ENCODE peak calls at places on chromosomes 11 and 22, in five cellular contexts. One of them, this sample, is unnamed. For H3K4me1, the result is how much of the 10 kb centered on the place peaks cover.

GRCh38 chr11:132126973-132127900 is 756.8 kb downstream of the NTM start:
- DNase-seq in SK-N-SH: peak
- DNase-seq in HepG2: peak
- DNase-seq in H1: no peak
- DNase-seq in K562: no peak
- DNase-seq in this sample: no peak

GRCh38 chr22:28903719-28904118 is 20.3 kb downstream of the ZNRF3 start:
- DNase-seq in HepG2: no peak
- DNase-seq in SK-N-SH: no peak
- DNase-seq in H1: no peak
- DNase-seq in K562: no peak
- DNase-seq in this sample: no peak

GRCh38 chr11:47924184-47924671 is 56.1 kb upstream of the PTPRJ start:
- DNase-seq in SK-N-SH: no peak
- DNase-seq in HepG2: peak
- DNase-seq in H1: no peak
- DNase-seq in K562: no peak
- DNase-seq in this sample: no peak

GRCh38 chr11:75475767-75476650 is 43.0 kb upstream of the KLHL35 start:
- DNase-seq in K562: peak
- DNase-seq in H1: no peak
- DNase-seq in SK-N-SH: no peak
- DNase-seq in HepG2: no peak
- DNase-seq in this sample: no peak

GRCh38 chr11:77249427-77249826 is 52.1 kb downstream of the GDPD4 start:
- DNase-seq in HepG2: no peak
- DNase-seq in K562: no peak
- DNase-seq in H1: no peak
- DNase-seq in SK-N-SH: no peak
- DNase-seq in this sample: no peak

GRCh38 chr11:106418786-106419185 is 341.3 kb downstream of the AASDHPPT start:
- DNase-seq in H1: no peak
- DNase-seq in SK-N-SH: no peak
- DNase-seq in HepG2: no peak
- DNase-seq in K562: no peak
- DNase-seq in this sample: no peak

GRCh38 chr11:73330569-73331093 is 22.6 kb downstream of the ARHGEF17 start:
- DNase-seq in HepG2: peak
- DNase-seq in SK-N-SH: peak
- DNase-seq in H1: no peak
- DNase-seq in K562: peak
- DNase-seq in this sample: no peak

GRCh38 chr11:44243633-44244343 is 66.2 kb downstream of the ALX4 start:
- DNase-seq in HepG2: peak
- DNase-seq in SK-N-SH: no peak
- DNase-seq in H1: no peak
- DNase-seq in K562: peak
- DNase-seq in this sample: no peak

GRCh38 chr11:121330614-121331435 is 38.3 kb downstream of the SC5D start:
- DNase-seq in HepG2: no peak
- DNase-seq in H1: no peak
- DNase-seq in SK-N-SH: no peak
- DNase-seq in K562: no peak
- DNase-seq in this sample: no peak

GRCh38 chr11:2300936-2301630 is 635 bp downstream of the C11orf21 start:
- DNase-seq in HepG2: no peak
- DNase-seq in H1: no peak
- DNase-seq in K562: no peak
- DNase-seq in SK-N-SH: no peak
- DNase-seq in this sample: no peak

GRCh38 chr22:29443861-29444431 is 5.6 kb downstream of the RFPL1 start:
- DNase-seq in K562: no peak
- DNase-seq in HepG2: no peak
- DNase-seq in H1: no peak
- DNase-seq in SK-N-SH: no peak
- DNase-seq in this sample: no peak

DNA sequence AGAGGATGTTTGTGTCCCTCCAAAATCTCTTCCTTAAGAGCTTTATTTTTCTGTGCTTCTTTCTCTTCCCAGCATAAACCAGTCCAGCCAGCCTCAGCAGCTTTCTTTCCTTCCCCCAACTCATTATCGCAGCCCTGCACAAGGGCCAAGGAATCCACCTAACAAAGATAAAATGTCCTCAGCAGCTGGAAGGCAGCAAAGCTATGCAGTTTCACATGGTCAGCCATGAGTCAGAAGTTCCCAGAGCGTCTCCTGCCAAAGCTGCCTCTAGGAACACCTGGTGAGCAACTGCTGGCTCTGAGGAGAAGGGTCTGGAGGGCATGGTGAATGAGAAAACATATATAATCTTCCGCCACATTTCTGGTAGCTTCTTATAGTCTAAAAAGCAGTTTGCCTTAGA is 45.3 kb upstream of the HMGXB4 start:
- DNase-seq in H1: no peak
- DNase-seq in SK-N-SH: no peak
- DNase-seq in K562: peak
- DNase-seq in HepG2: no peak
- DNase-seq in this sample: no peak
- TF ChIP-seq GABPA in H1: no peak
- TF ChIP-seq GABPA in SK-N-SH: no peak
- TF ChIP-seq GABPA in K562: no peak
- TF ChIP-seq GABPA in HepG2: no peak
- TF ChIP-seq GABPA in this sample: no peak

GRCh38 chr11:64854157-64854533 is 9.7 kb upstream of the CDC42BPG start:
- DNase-seq in K562: no peak
- DNase-seq in H1: no peak
- DNase-seq in HepG2: no peak
- DNase-seq in SK-N-SH: no peak
- DNase-seq in this sample: no peak

GRCh38 chr11:64855596-64856304 is 11.3 kb upstream of the CDC42BPG start:
- DNase-seq in HepG2: no peak
- DNase-seq in SK-N-SH: no peak
- DNase-seq in K562: no peak
- DNase-seq in H1: no peak
- DNase-seq in this sample: no peak

GRCh38 chr11:64856382-64857227 is 12.2 kb upstream of the CDC42BPG start:
- DNase-seq in HepG2: peak
- DNase-seq in H1: no peak
- DNase-seq in K562: no peak
- DNase-seq in SK-N-SH: no peak
- DNase-seq in this sample: no peak

GRCh38 chr11:64853709-64854108 is 9.3 kb upstream of the CDC42BPG start:
- DNase-seq in K562: no peak
- DNase-seq in H1: no peak
- DNase-seq in SK-N-SH: no peak
- DNase-seq in HepG2: no peak
- DNase-seq in this sample: no peak

DNA sequence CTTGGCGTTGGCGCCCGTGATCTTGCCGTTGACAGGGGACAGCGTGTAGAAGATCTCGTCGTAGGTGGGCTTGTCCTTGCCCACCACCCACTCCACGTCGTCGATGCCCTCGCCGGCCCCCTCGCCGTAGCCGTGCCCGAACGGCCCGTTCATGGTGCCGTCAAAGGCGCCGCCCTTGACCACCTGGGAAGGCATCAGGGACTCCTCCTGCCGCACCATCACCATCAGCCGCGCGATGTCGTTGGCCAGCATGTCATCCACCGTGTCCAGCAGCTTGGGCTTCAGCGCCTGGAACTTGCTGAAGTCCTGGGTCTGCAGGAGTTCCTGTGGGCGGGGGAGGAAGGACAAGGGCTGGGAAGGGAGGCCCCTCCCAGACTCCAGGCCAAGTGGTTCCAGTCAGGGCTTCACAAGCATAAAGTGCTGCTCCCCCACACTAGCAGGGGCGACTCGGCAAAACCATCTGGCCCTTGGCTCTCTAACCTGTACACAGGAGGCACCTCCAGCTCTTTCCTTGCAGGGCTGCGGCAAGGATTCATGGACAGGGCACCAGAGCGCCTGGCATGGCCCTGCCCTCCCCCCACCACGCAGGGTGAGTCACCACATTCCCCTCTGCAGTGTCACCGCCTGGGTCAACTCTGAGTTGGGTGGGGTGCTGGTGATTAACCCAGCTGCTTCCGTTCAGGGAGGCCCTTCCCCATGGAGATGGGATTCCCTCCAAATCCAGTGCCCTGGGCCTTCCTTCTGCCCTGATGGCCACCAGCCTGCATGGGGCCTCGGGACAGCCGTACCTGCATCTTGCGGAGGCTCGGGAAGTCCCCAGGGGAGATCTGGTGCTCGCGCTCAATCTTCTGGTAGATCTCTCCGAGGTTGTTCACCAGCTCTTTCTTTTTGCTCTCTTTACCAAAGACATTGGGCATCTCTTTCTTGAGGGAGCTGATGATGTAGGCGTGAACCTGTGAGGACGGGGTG is 10.4 kb upstream of the CDC42BPG start:
- DNase-seq in SK-N-SH: no peak
- DNase-seq in HepG2: peak
- DNase-seq in K562: peak
- DNase-seq in H1: no peak
- DNase-seq in this sample: no peak
- H3K4me1 ChIP-seq in SK-N-SH: under half
- H3K4me1 ChIP-seq in HepG2: under half
- H3K4me1 ChIP-seq in K562: under half
- H3K4me1 ChIP-seq in H1: under half
- H3K4me1 ChIP-seq in this sample: half or more

DNA sequence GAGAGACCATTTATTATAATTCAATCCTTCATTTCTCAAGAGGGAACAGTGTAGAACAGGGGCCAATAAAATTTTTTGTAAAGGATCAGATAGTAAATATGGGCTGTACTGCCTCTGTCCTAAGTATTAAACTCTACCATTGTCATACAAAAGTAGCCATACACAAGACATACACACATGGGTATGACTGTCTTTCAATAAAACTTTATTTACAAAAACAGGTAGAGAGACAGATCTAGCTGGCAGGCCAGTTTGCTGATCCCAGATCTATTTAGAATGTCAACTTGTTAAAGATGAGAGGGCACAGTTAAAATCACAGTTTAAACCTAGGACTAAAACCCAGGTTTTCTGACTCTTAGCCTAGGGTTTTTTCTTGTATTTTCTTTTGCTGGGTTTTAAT is 16.7 kb downstream of the TRAF6 start:
- DNase-seq in K562: no peak
- DNase-seq in HepG2: no peak
- DNase-seq in SK-N-SH: no peak
- DNase-seq in H1: no peak
- DNase-seq in this sample: no peak
- TF ChIP-seq GABPA in K562: no peak
- TF ChIP-seq GABPA in HepG2: no peak
- TF ChIP-seq GABPA in SK-N-SH: no peak
- TF ChIP-seq GABPA in H1: no peak
- TF ChIP-seq GABPA in this sample: no peak

DNA sequence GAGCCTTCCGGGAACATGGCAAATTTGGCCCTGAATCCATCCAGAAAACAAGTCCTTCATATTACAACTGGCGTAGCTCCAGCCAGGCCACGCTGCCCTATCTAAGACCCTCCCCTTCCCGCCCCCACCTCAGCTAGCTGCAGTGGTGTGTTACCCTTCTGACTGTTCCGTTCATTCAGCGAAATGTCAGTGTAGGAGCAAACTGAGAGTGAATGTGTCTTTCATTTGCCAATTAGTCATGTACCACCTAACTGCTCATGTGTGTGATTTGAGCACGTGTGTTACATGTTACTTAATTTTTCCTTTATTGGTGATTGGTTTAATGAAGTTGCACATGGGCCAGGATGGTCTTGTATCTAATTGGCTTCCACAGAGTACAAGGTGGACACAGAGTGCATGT is 34.8 kb upstream of the POU2AF1 start:
- DNase-seq in HepG2: no peak
- DNase-seq in K562: no peak
- DNase-seq in SK-N-SH: no peak
- DNase-seq in H1: no peak
- DNase-seq in this sample: no peak
- H3K4me1 ChIP-seq in HepG2: half or more
- H3K4me1 ChIP-seq in K562: under half
- H3K4me1 ChIP-seq in SK-N-SH: under half
- H3K4me1 ChIP-seq in H1: under half
- H3K4me1 ChIP-seq in this sample: half or more

GRCh38 chr11:116373107-116373506 is 399.7 kb downstream of the BUD13 start:
- DNase-seq in K562: no peak
- DNase-seq in HepG2: no peak
- DNase-seq in H1: no peak
- DNase-seq in SK-N-SH: no peak
- DNase-seq in this sample: no peak
- TF ChIP-seq GABPA in K562: no peak
- TF ChIP-seq GABPA in HepG2: no peak
- TF ChIP-seq GABPA in H1: no peak
- TF ChIP-seq GABPA in SK-N-SH: no peak
- TF ChIP-seq GABPA in this sample: no peak